ENCODE peak calls at places on chromosomes 11 and 22, in four cellular contexts. A, E, K and X are unnamed samples.

GRCh38 chr11:47514825-47515647 is 37.9 kb downstream of the CELF1 start:
- DNase-seq in E (peak), K (no peak), A (peak), X (peak)

GRCh38 chr11:90288207-90288821 is 65.5 kb upstream of the CHORDC1 start:
- DNase-seq in A (peak), E (peak), K (peak), X (peak)

GRCh38 chr22:24096401-24097115 is 84.7 kb upstream of the SUSD2 start:
- DNase-seq in E (no peak), A (no peak), K (no peak), X (no peak)

GRCh38 chr11:57336111-57336666 is 497 bp upstream of the SSRP1 start:
- DNase-seq in A (no peak), E (no peak), K (no peak), X (no peak)

GRCh38 chr11:58289266-58289665 is 21.2 kb upstream of the OR10W1 start:
- DNase-seq in K (no peak), A (no peak), E (no peak), X (no peak)

GRCh38 chr22:39169797-39170466 is 17.5 kb upstream of the CBX7 start:
- DNase-seq in E (no peak), A (no peak), K (no peak), X (no peak)

GRCh38 chr22:35594686-35595085 is 22.4 kb downstream of the MB start:
- DNase-seq in A (no peak), E (no peak), K (no peak), X (no peak)

GRCh38 chr11:3984896-3985295 is 109.7 kb upstream of the RRM1 start:
- DNase-seq in A (peak), E (peak), K (no peak), X (no peak)

GRCh38 chr22:31625661-31626426 is 36.2 kb downstream of the PISD start:
- DNase-seq in K (no peak), E (no peak), A (peak), X (peak)

GRCh38 chr22:20203142-20204099 is 52.6 kb upstream of the CCDC188 start:
- DNase-seq in E (no peak), A (peak), K (no peak), X (peak)

GRCh38 chr11:12050911-12051667 is 42.7 kb upstream of the DKK3 start:
- DNase-seq in K (no peak), A (no peak), E (no peak), X (no peak)

GRCh38 chr11:33515347-33515746 is 185.3 kb downstream of the C11orf91 start:
- DNase-seq in A (peak), E (peak), K (no peak), X (peak)

GRCh38 chr11:70717961-70718595 is 319.7 kb downstream of the CTTN start:
- DNase-seq in K (no peak), A (no peak), E (no peak), X (no peak)

GRCh38 chr11:1458340-1459218 is 28.0 kb downstream of the MOB2 start:
- DNase-seq in A (no peak), K (no peak), E (no peak), X (no peak)

GRCh38 chr11:18010977-18011586 is 1.8 kb downstream of the SERGEF start:
- DNase-seq in E (no peak), K (no peak), A (no peak), X (no peak)

GRCh38 chr11:61532136-61533038 is 23.8 kb downstream of the LRRC10B start:
- DNase-seq in K (no peak), E (peak), A (no peak), X (peak)

GRCh38 chr11:3659595-3660515 is 11.3 kb downstream of the CHRNA10 start:
- DNase-seq in K (no peak), E (no peak), A (no peak), X (no peak)

GRCh38 chr11:131242616-131243015 is 127.8 kb upstream of the NTM start:
- DNase-seq in K (no peak), A (no peak), E (no peak), X (no peak)

GRCh38 chr22:40462195-40462988 is 92.0 kb downstream of the SGSM3 start:
- DNase-seq in K (no peak), A (no peak), E (peak), X (no peak)

GRCh38 chr11:44192701-44193100 is 97.2 kb downstream of the EXT2 start:
- DNase-seq in K (no peak), A (no peak), E (no peak), X (no peak)

GRCh38 chr22:34587357-34588356 is 478.3 kb upstream of the ISX start:
- DNase-seq in K (no peak), E (no peak), A (no peak), X (no peak)

GRCh38 chr11:1943576-1943975 is 3.6 kb upstream of the MRPL23 start:
- DNase-seq in E (no peak), A (no peak), K (no peak), X (no peak)

GRCh38 chr22:17257578-17257977 is 38.3 kb upstream of the ADA2 start:
- DNase-seq in K (no peak), A (no peak), E (peak), X (no peak)

GRCh38 chr11:121958978-121959340 is 157.1 kb downstream of the BLID start:
- DNase-seq in E (no peak), A (no peak), K (no peak), X (peak)

GRCh38 chr11:12418019-12418611 is 40.7 kb downstream of the PARVA start:
- DNase-seq in K (no peak), A (no peak), E (no peak), X (no peak)

GRCh38 chr11:122661182-122661945 is 5.8 kb downstream of the UBASH3B start:
- DNase-seq in E (no peak), A (no peak), K (no peak), X (peak)

GRCh38 chr11:59222464-59223065 is 9.8 kb upstream of the MPEG1 start:
- DNase-seq in K (no peak), E (peak), A (no peak), X (no peak)

DNA sequence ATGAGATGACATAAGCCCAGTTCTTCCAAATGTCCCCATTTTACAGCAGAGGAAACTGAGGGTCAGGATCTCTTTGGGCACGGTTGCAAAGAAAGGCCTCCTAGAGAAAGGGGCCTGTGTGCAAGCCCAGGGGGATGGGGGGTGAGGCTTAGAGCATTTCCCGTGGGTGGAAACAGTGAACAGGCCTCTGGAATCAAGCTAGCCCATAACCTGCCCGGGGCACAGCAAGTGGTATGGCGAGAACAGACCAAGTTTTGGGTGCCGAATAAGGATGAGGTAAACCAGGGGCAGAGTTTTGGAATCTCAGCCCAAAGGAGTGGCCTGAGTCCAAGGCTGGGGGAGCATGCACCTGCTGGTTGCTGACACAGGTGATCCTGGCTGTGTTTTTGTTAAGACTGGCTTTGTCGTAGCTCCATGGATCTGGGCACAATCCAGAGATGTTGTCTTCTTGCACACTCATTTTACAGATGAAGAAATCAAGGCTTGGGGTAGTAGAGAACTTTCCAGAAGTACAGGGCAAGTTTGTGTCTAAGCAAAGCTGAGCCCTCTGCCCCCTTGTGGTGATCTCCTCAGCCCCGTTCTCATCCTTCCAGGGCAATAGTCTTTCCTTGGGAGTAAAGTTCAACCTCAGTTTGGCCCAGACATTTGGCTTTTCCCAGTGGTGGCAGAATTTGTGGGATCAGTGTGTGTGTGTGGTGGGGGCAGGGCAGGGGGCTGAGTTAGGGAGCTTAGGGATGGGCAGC is 53.5 kb upstream of the MYEOV start:
- DNase-seq in E (peak), A (no peak), K (peak), X (peak)
- TF ChIP-seq CTCF in E (peak), A (peak), K (peak), X (peak)

GRCh38 chr11:123977731-123978347 is at the start of gene OR10S1:
- DNase-seq in E (no peak), A (no peak), K (peak), X (peak)

GRCh38 chr11:123979311-123979710 is 1.7 kb upstream of the OR10S1 start:
- DNase-seq in K (no peak), E (no peak), A (no peak), X (no peak)

GRCh38 chr11:123976770-123977560 is 616 bp downstream of the OR10S1 start:
- DNase-seq in K (no peak), E (no peak), A (no peak), X (no peak)

DNA sequence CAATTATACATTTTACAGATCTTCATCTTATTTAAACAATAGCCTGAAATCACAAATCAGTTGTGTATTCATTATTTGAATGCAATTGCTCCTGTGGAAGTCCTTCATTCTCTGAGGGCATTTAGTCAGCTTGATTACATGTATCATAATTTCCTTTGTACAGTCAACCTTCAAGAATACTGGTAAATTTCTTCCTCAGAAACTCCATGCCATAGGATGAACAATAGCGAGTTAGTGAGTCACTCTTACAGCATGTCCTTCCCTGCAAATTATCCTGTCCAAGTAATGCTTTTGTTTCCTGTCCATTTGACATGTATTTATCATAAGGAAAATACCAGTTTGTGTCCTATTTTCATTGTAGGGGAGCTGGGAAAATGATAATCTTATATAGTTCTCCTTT is 3.8 kb downstream of the OR10S1 start:
- DNase-seq in K (peak), E (no peak), A (peak), X (peak)
- TF ChIP-seq CTCF in K (no peak), E (no peak), A (no peak), X (no peak)

DNA sequence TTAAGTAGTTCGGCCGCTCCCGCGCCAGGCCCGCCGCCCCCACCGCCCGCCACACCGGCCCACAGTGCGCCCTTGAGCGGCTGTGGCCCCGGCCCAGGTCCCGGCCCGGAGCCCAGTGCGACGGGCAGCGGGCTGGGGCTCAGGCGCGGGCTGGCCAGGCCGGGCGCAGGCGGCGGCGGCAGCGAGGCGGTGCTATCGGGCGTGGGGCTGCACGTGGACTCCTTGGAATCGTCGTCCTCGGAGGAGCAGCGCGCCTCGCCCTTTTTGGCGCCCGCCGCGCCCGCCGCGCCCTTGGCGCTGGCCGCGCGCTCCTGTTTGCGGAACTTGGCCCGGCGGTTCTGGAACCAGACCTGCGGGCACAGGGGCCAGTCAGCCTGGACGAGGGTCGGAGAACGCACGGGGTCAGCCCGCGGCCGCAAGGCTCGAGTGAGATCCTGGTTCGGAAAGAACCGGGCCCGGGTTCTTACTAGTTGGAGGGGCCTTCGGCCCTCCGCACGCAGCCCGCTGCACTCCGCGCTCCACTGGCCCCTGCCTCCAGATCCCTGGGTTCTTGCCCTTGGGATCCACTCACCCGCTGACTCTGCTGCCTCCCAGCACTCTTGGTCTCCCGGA is 4.0 kb downstream of the PHOX2A start:
- DNase-seq in E (no peak), K (no peak), A (no peak), X (peak)
- TF ChIP-seq CTCF in E (no peak), K (no peak), A (no peak), X (peak)

GRCh38 chr22:42974223-42974622 is 40.7 kb downstream of the PACSIN2 start:
- DNase-seq in E (no peak), K (no peak), A (no peak), X (no peak)

GRCh38 chr22:42978453-42979103 is 36.4 kb downstream of the PACSIN2 start:
- DNase-seq in E (no peak), A (no peak), K (no peak), X (peak)

GRCh38 chr22:42977574-42977973 is 37.4 kb downstream of the PACSIN2 start:
- DNase-seq in E (no peak), K (no peak), A (no peak), X (no peak)

GRCh38 chr22:42976131-42976530 is 38.8 kb downstream of the PACSIN2 start:
- DNase-seq in A (no peak), E (no peak), K (no peak), X (no peak)

DNA sequence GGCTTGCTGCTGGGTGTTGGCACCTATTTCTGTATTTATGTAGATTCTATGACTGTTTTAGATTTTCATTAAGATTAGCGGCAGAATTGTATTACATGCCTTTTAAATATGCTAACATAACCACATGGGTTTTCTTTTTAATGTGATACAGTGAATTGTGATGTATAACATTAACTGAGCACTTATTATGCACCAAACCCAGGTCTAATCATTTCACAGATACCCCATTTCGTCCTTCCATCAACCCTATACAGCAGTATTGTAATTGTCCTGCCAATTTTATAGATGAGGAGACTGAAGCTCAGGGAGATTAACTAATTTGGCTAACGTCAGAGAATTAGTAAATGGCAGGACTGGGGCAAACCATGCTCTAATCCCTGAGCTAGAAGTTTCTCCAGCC is 38.4 kb downstream of the PACSIN2 start:
- DNase-seq in E (no peak), K (no peak), A (no peak), X (no peak)
- TF ChIP-seq CTCF in E (no peak), K (no peak), A (no peak), X (no peak)